ENCODE peak calls at places on chromosomes 3 and 15, in four cellular contexts. J is K562, D is HepG2, Y is A549. X is an unnamed sample.

GRCh38 chr15:63369296-63369695 is 12.3 kb downstream of the CA12 start:
- DNase-seq in J (no peak), D (no peak), Y (no peak), X (no peak)

GRCh38 chr15:65086680-65087111 is 10.2 kb downstream of the KBTBD13 start:
- DNase-seq in J (no peak), D (no peak), Y (peak), X (peak)

GRCh38 chr15:48046813-48047483 is 73.8 kb upstream of the SLC24A5 start:
- DNase-seq in J (no peak), D (no peak), Y (no peak), X (no peak)

GRCh38 chr15:63264685-63265302 is 12.6 kb upstream of the APH1B start:
- DNase-seq in J (no peak), D (peak), Y (no peak), X (no peak)

GRCh38 chr3:182789371-182789770 is 3.9 kb upstream of the ATP11B start:
- DNase-seq in J (no peak), D (no peak), Y (no peak), X (no peak)

GRCh38 chr3:127690823-127691452 is 18.2 kb downstream of the ABTB1 start:
- DNase-seq in J (no peak), D (peak), Y (peak), X (peak)

GRCh38 chr15:54082836-54083492 is 104.7 kb downstream of the UNC13C start:
- DNase-seq in J (peak), D (peak), Y (no peak), X (peak)

GRCh38 chr3:195693428-195694216 is 27.2 kb upstream of the MUC20 start:
- DNase-seq in J (peak), D (no peak), Y (no peak), X (no peak)

GRCh38 chr3:137293086-137293485 is 335.3 kb downstream of the IL20RB start:
- DNase-seq in J (no peak), D (no peak), Y (no peak), X (no peak)

GRCh38 chr3:45785626-45786150 is 10.6 kb downstream of the SLC6A20 start:
- DNase-seq in J (no peak), D (no peak), Y (no peak), X (no peak)

GRCh38 chr3:188776447-188776846 is 395.3 kb upstream of the TPRG1 start:
- DNase-seq in J (no peak), D (no peak), Y (no peak), X (no peak)

GRCh38 chr15:74642724-74643367 is 27.2 kb downstream of the CLK3 start:
- DNase-seq in J (peak), D (no peak), Y (no peak), X (peak)
- TF ChIP-seq MAX in J (no peak), D (no peak), Y (no peak), X (no peak)

DNA sequence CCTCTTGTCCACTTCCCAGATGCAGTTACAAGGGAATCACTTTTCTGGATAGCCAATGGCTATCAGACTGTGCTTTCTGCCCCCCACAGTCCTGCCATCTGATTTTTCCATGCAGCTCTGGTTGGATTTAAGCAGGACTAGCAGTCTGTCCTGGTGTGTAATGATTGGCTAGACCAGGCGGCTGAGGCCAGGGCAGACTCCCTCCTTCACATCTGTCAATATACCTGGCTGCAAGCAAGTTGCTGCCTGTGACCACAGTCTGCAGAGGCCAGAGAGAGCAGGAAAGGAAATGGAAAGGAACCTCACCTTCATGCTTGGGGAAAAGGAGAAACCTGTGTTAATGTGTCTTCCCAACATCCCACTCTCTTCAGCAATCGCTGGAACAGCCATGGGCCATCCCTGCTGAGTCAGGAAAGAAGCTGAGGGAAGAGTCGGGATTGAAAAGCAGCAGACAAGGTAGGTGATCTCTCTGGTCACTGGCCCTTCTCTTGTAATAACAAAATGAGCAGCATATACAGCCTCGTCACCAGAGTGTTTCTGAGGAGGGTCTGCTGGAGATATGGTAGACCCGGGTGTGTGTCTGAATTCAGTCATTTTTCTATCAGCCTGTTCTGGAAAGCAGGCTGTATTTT is 126.7 kb upstream of the PHLDB2 start:
- DNase-seq in J (no peak), D (peak), Y (no peak), X (no peak)
- H3K4me3 ChIP-seq in J (no peak), D (peak), Y (peak), X (no peak)

DNA sequence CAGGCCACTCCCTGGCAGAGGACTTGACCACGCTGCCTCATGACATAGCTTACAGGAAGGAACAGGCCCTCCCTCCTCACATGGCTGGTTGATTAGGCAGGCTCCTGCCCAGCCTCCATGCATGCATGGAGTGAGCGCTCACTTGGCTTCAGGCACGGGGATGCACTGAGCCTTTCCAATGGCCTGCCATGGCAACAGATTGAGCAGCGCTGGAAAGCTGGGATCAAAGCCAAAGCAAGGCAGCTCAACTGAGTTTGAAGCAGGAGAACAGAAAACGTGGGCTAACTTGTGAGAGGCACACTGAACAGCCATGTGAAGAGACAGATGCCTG is 5.9 kb upstream of the GRAMD2A start:
- DNase-seq in J (no peak), D (no peak), Y (no peak), X (no peak)
- TF ChIP-seq MAX in J (no peak), D (no peak), Y (no peak), X (no peak)

GRCh38 chr15:98548172-98548971 is 100.0 kb upstream of the IGF1R start:
- DNase-seq in J (no peak), D (no peak), Y (peak), X (peak)
- H3K4me3 ChIP-seq in J (no peak), D (peak), Y (peak), X (peak)

GRCh38 chr3:189787191-189787590 is 156.0 kb downstream of the TP63 start:
- DNase-seq in J (no peak), D (no peak), Y (no peak), X (no peak)
- TF ChIP-seq MAX in J (no peak), D (no peak), Y (no peak), X (no peak)

GRCh38 chr3:98536456-98537017 is 4.8 kb downstream of the GPR15 start:
- DNase-seq in J (no peak), D (no peak), Y (no peak), X (no peak)
- H3K4me3 ChIP-seq in J (no peak), D (no peak), Y (no peak), X (no peak)

GRCh38 chr3:58434990-58435389 is 1.4 kb upstream of the PDHB start:
- DNase-seq in J (no peak), D (peak), Y (no peak), X (no peak)
- TF ChIP-seq MAX in J (no peak), D (no peak), Y (no peak), X (no peak)

GRCh38 chr3:27715863-27716262 is 6.3 kb downstream of the EOMES start:
- DNase-seq in J (no peak), D (no peak), Y (no peak), X (no peak)

GRCh38 chr3:27715454-27715806 is 6.7 kb downstream of the EOMES start:
- DNase-seq in J (no peak), D (no peak), Y (no peak), X (no peak)

GRCh38 chr3:27714101-27714526 is 8.0 kb downstream of the EOMES start:
- DNase-seq in J (no peak), D (no peak), Y (no peak), X (no peak)

GRCh38 chr3:27713435-27713880 is 8.7 kb downstream of the EOMES start:
- DNase-seq in J (no peak), D (no peak), Y (no peak), X (no peak)

DNA sequence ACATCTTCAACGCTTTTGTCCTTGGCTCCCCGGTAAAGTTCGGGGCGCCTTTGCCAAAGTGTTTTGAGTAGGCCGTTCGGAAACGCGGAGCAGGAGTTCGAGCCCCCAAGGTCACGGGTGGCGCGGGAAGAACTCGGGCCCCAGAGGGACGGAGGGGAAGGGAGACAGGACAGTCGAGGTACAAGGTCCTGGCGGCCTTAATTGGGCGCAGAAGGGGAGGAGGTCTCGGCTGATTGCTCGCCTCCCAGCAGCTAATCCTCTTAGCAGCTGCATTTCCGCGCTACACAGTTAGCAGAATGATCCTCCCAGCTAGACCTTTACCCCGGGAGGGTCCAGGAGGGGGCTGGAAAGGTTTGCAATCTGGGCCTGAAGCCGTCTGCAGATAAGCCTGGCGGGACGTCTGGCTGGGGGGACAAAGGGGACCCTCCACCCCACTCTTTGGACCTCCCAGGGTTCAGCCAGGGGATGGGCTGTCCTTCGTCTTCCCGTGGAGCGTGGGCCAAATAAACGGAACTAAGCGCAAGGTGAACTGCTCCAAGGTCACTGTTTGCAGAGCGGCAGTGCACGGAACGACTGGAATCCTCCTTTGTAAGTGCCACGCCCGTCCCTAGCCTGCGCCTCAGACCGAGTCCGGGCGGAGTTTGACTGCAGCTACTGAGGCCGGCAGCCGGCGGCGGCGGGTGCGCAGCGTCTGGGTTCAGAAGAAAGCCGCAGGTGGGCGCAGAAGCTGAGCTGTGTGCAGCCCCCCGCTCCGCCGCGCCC is 7.2 kb downstream of the EOMES start:
- DNase-seq in J (no peak), D (peak), Y (no peak), X (no peak)
- H3K4me3 ChIP-seq in J (no peak), D (peak), Y (peak), X (no peak)

GRCh38 chr3:148990211-148990610 is 1.1 kb upstream of the GYG1 start:
- DNase-seq in J (no peak), D (no peak), Y (no peak), X (peak)

GRCh38 chr3:148991219-148992026 is at the start of gene GYG1:
- DNase-seq in J (peak), D (peak), Y (peak), X (peak)

GRCh38 chr3:148992635-148993230 is 1.4 kb downstream of the GYG1 start:
- DNase-seq in J (no peak), D (no peak), Y (no peak), X (peak)

GRCh38 chr3:148997623-148998022 is 6.3 kb downstream of the GYG1 start:
- DNase-seq in J (no peak), D (no peak), Y (no peak), X (no peak)

GRCh38 chr3:148992027-148992634 is 791 bp downstream of the GYG1 start:
- DNase-seq in J (peak), D (peak), Y (peak), X (peak)
- TF ChIP-seq MAX in J (no peak), D (no peak), Y (no peak), X (no peak)

DNA sequence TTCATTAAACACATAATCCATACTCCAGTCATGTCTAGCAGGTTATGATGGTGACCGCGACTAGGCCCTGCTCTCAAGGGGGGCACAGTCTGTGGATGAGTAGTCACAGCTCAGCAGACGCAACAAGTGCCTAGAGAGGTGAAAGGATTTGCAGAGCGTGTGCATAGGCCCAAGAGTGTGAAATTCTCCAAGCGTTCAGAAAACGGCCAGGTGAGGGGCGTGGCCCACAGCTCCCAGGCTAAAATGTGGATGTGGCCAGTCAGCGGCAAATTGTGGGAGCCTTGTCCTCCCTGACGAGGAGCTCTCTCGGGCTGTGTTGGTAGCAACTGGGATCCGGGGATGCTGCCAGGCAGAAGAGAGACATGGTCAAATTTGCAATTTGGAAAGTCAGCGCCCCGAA is 46.4 kb upstream of the TSEN2 start:
- DNase-seq in J (no peak), D (no peak), Y (no peak), X (no peak)
- H3K4me3 ChIP-seq in J (no peak), D (no peak), Y (no peak), X (no peak)

X was measured in NB4.